ENCODE peak calls at places on chromosome 4, in eight cellular contexts. Y is hypothalamus; U is stimulated activated CD8-positive, alpha-beta memory T cell treated with anti-CD3 and anti-CD28 coated beads, Interleukin-7, amount 100 ng/mL, for 1 hour; Q is kidney tubule cell; F is HuH-7; X is midbrain; C is BE2C; M is T-helper 2 cell. S is an unnamed sample.

GRCh38 chr4:184854673-184855072 is 28.9 kb upstream of the ACSL1 start:
- DNase-seq in F (no peak), Y (no peak), C (no peak), U (no peak), M (no peak), Q (no peak), X (no peak), S (no peak)

GRCh38 chr4:148649669-148650331 is 207.6 kb upstream of the NR3C2 start:
- DNase-seq in U (no peak), Y (no peak), Q (peak), M (no peak), F (no peak), C (no peak), X (no peak), S (no peak)

GRCh38 chr4:147362868-147363440 is 117.9 kb upstream of the EDNRA start:
- DNase-seq in Y (no peak), F (no peak), U (no peak), M (no peak), C (peak), Q (peak), X (no peak), S (peak)

GRCh38 chr4:165289429-165289785 is 38.1 kb upstream of the MSMO1 start:
- DNase-seq in Y (no peak), U (no peak), F (no peak), M (no peak), Q (no peak), C (no peak), X (no peak), S (no peak)

GRCh38 chr4:151013944-151014343 is 1.1 kb downstream of the LRBA start:
- DNase-seq in X (no peak), U (no peak), M (no peak), Y (no peak), C (no peak), F (no peak), Q (no peak), S (no peak)

GRCh38 chr4:68368566-68369473 is 18.9 kb upstream of the YTHDC1 start:
- DNase-seq in F (no peak), Y (no peak), C (no peak), X (no peak), M (no peak), Q (peak), U (no peak), S (peak)

GRCh38 chr4:1009647-1010521 is 1.5 kb upstream of the FGFRL1 start:
- DNase-seq in M (peak), Y (peak), X (peak), U (peak), Q (peak), F (no peak), C (peak), S (peak)

GRCh38 chr4:7045961-7046921 is 3.1 kb downstream of the TADA2B start:
- DNase-seq in X (no peak), Q (peak), C (peak), Y (no peak), M (no peak), U (no peak), F (no peak), S (no peak)

GRCh38 chr4:53622739-53623151 is 31.5 kb upstream of the LNX1 start:
- DNase-seq in M (no peak), Y (no peak), U (no peak), X (no peak), C (no peak), F (no peak), Q (no peak), S (peak)

GRCh38 chr4:135186002-135186401 is 984.4 kb upstream of the PABPC4L start:
- DNase-seq in Q (no peak), C (no peak), Y (no peak), X (no peak), F (no peak), U (no peak), M (no peak), S (no peak)

GRCh38 chr4:154998284-154998683 is 210.2 kb upstream of the NPY2R start:
- DNase-seq in Y (no peak), M (no peak), X (no peak), U (no peak), F (no peak), Q (no peak), C (no peak), S (no peak)

GRCh38 chr4:64780664-64781063 is 371.4 kb upstream of the TECRL start:
- DNase-seq in F (no peak), C (no peak), Q (no peak), M (no peak), Y (no peak), X (no peak), U (no peak), S (no peak)

GRCh38 chr4:41396214-41396613 is 139.5 kb downstream of the UCHL1 start:
- DNase-seq in F (no peak), Q (no peak), C (no peak), X (peak), U (no peak), Y (no peak), M (no peak), S (no peak)

GRCh38 chr4:2333916-2334644 is 72.2 kb upstream of the MXD4 start:
- DNase-seq in Y (no peak), X (no peak), U (no peak), F (no peak), C (no peak), Q (no peak), M (no peak), S (no peak)

GRCh38 chr4:26594778-26595177 is 10.9 kb downstream of the TBC1D19 start:
- DNase-seq in F (no peak), X (no peak), U (no peak), Y (no peak), M (no peak), C (no peak), Q (no peak), S (no peak)

GRCh38 chr4:169645627-169646026 is 25.2 kb downstream of the CLCN3 start:
- DNase-seq in Q (no peak), M (no peak), U (no peak), F (no peak), Y (no peak), C (no peak), X (no peak), S (no peak)

GRCh38 chr4:157314906-157315305 is 94.4 kb downstream of the GRIA2 start:
- DNase-seq in F (no peak), M (no peak), Y (no peak), U (no peak), C (no peak), X (no peak), Q (no peak), S (no peak)

GRCh38 chr4:159232465-159233106 is 129.7 kb downstream of the RAPGEF2 start:
- DNase-seq in U (no peak), C (no peak), Y (no peak), X (no peak), M (no peak), Q (no peak), F (no peak), S (no peak)

GRCh38 chr4:86935833-86936721 is 1.3 kb downstream of the AFF1 start:
- DNase-seq in M (peak), Q (peak), U (peak), Y (peak), C (no peak), F (peak), X (no peak), S (peak)

GRCh38 chr4:67288964-67289363 is 256.3 kb downstream of the CENPC start:
- DNase-seq in Q (no peak), F (peak), C (peak), Y (no peak), M (no peak), U (no peak), X (no peak), S (no peak)

GRCh38 chr4:37879365-37879764 is 11.5 kb upstream of the TBC1D1 start:
- DNase-seq in X (no peak), U (no peak), Q (no peak), F (no peak), Y (no peak), M (no peak), C (no peak), S (no peak)